ENCODE peak calls at places on chromosomes 6 and 20, in nine cellular contexts. Y, U, Z, I, T, K, G, O and S are unnamed samples.

GRCh38 chr6:163230901-163231300 is 183.6 kb upstream of the QKI start:
- DNase-seq in Y (no peak), U (no peak), Z (no peak), I (no peak), T (no peak), K (no peak), G (no peak), O (no peak), S (no peak)

GRCh38 chr6:140744648-140745320 is 1370.3 kb upstream of the CITED2 start:
- DNase-seq in Y (no peak), U (no peak), Z (no peak), I (no peak), T (no peak), K (no peak), G (peak), O (no peak), S (peak)

GRCh38 chr6:9126845-9127560 is 691.7 kb upstream of the SLC35B3 start:
- DNase-seq in Y (no peak), U (no peak), Z (no peak), I (peak), T (no peak), K (no peak), G (peak), O (no peak), S (no peak)

GRCh38 chr6:105985098-105985815 is 100.9 kb upstream of the PRDM1 start:
- DNase-seq in Y (no peak), U (no peak), Z (peak), I (no peak), T (no peak), K (no peak), G (peak), O (no peak), S (peak)

GRCh38 chr6:114874384-114874783 is 531.6 kb upstream of the HS3ST5 start:
- DNase-seq in Y (no peak), U (no peak), Z (no peak), I (no peak), T (no peak), K (no peak), G (no peak), O (no peak), S (no peak)

GRCh38 chr20:63225082-63225454 is 9.1 kb upstream of the YTHDF1 start:
- DNase-seq in Y (no peak), U (no peak), Z (no peak), I (no peak), T (no peak), K (no peak), G (no peak), O (no peak), S (no peak)

GRCh38 chr6:73722318-73723060 is 26.5 kb downstream of the CD109 start:
- DNase-seq in Y (no peak), U (no peak), Z (no peak), I (peak), T (peak), K (no peak), G (no peak), O (no peak), S (no peak)

GRCh38 chr6:38054526-38054925 is 235.0 kb downstream of the ZFAND3 start:
- DNase-seq in Y (no peak), U (no peak), Z (no peak), I (no peak), T (no peak), K (peak), G (no peak), O (no peak), S (no peak)

GRCh38 chr6:43846556-43846955 is 76.5 kb downstream of the VEGFA start:
- DNase-seq in Y (no peak), U (no peak), Z (no peak), I (no peak), T (no peak), K (no peak), G (no peak), O (no peak), S (no peak)

GRCh38 chr6:15754706-15755079 is 91.9 kb upstream of the DTNBP1 start:
- DNase-seq in Y (no peak), U (no peak), Z (no peak), I (no peak), T (no peak), K (no peak), G (no peak), O (no peak), S (no peak)

GRCh38 chr6:15754035-15754705 is 91.3 kb upstream of the DTNBP1 start:
- DNase-seq in Y (no peak), U (no peak), Z (no peak), I (peak), T (no peak), K (no peak), G (no peak), O (no peak), S (no peak)

GRCh38 chr6:15755555-15755954 is 92.7 kb upstream of the DTNBP1 start:
- DNase-seq in Y (no peak), U (no peak), Z (no peak), I (no peak), T (no peak), K (no peak), G (no peak), O (no peak), S (no peak)

GRCh38 chr6:15751721-15752350 is 89.0 kb upstream of the DTNBP1 start:
- DNase-seq in Y (no peak), U (no peak), Z (no peak), I (no peak), T (no peak), K (no peak), G (no peak), O (no peak), S (no peak)

DNA sequence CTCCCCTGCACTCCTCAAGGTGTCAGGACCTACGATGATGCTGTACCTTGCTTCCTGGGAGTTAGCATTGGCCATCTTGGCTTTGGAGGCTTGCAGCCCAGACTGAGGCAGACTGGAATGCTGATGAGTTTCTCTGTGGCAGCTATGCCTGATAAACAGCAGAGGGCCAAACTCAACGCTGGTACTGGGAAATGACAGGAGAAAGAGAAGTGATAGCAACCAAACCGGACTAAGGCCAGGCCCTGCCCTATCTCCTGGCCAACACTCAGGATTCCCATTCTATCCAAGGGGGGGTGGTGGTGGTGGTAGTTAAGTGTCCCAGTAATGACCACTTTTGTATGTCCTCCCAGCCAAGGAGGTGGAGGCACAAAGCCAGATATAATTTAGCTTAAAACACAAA is 90.0 kb upstream of the DTNBP1 start:
- DNase-seq in Y (no peak), U (no peak), Z (no peak), I (no peak), T (no peak), K (peak), G (no peak), O (no peak), S (peak)
- TF ChIP-seq CTCF in Y (no peak), U (no peak), Z (no peak), I (peak), T (no peak), K (peak), G (no peak), O (no peak), S (no peak)

GRCh38 chr6:31572041-31572911 is at the start of gene LTA:
- DNase-seq in Y (peak), U (no peak), Z (no peak), I (no peak), T (no peak), K (no peak), G (no peak), O (no peak), S (no peak)

GRCh38 chr6:31573239-31574105 is 1.4 kb downstream of the LTA start:
- DNase-seq in Y (no peak), U (no peak), Z (no peak), I (no peak), T (no peak), K (no peak), G (no peak), O (no peak), S (no peak)

GRCh38 chr6:31575952-31576684 is 753 bp downstream of the TNF start:
- DNase-seq in Y (no peak), U (no peak), Z (no peak), I (no peak), T (peak), K (no peak), G (no peak), O (no peak), S (no peak)

GRCh38 chr6:31575335-31575901 is at the start of gene TNF:
- DNase-seq in Y (peak), U (no peak), Z (peak), I (no peak), T (peak), K (no peak), G (no peak), O (no peak), S (no peak)

GRCh38 chr6:31574106-31575061 is 981 bp upstream of the TNF start:
- DNase-seq in Y (no peak), U (no peak), Z (no peak), I (no peak), T (peak), K (no peak), G (no peak), O (no peak), S (no peak)
- TF ChIP-seq CTCF in Y (no peak), U (no peak), Z (no peak), I (no peak), T (peak), K (peak), G (no peak), O (no peak), S (no peak)

DNA sequence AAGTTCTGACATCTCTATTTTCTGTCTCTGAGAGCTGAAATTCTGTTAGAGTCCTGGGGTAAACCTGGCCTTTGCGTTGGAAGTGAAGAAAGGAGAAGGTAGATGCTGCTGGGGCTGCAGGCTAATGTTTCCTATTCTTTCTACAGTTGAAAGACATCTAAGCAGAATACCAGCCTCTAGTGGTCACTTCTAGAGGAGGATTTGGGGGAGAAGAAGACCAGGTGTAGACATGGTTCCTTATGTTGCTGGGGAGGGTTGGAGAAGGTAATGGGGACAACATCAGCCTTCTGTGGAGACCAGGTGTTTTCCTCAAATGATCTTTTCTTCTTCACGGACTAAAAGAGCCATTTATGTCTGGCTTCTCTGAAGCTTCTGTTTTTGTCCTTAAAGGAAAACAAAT is 62.6 kb downstream of the BTBD3 start:
- DNase-seq in Y (no peak), U (no peak), Z (no peak), I (no peak), T (no peak), K (no peak), G (no peak), O (no peak), S (no peak)
- TF ChIP-seq CTCF in Y (no peak), U (no peak), Z (no peak), I (no peak), T (no peak), K (no peak), G (no peak), O (peak), S (no peak)

GRCh38 chr20:56389807-56390206 is 2.2 kb downstream of the AURKA start:
- DNase-seq in Y (no peak), U (no peak), Z (no peak), I (no peak), T (no peak), K (no peak), G (no peak), O (no peak), S (no peak)
- TF ChIP-seq CTCF in Y (no peak), U (no peak), Z (no peak), I (no peak), T (no peak), K (no peak), G (no peak), O (no peak), S (no peak)

GRCh38 chr6:132259070-132259469 is 142.2 kb downstream of the MOXD1 start:
- DNase-seq in Y (no peak), U (no peak), Z (no peak), I (peak), T (no peak), K (peak), G (no peak), O (no peak), S (peak)
- TF ChIP-seq CTCF in Y (no peak), U (peak), Z (no peak), I (peak), T (no peak), K (peak), G (peak), O (peak), S (peak)

GRCh38 chr6:33001685-33002084 is 7.7 kb downstream of the HLA-DOA start:
- DNase-seq in Y (no peak), U (no peak), Z (no peak), I (no peak), T (no peak), K (no peak), G (no peak), O (no peak), S (no peak)

GRCh38 chr6:32995448-32995847 is 13.9 kb downstream of the HLA-DOA start:
- DNase-seq in Y (no peak), U (no peak), Z (no peak), I (no peak), T (no peak), K (no peak), G (no peak), O (no peak), S (no peak)

GRCh38 chr6:33004940-33005339 is 4.5 kb downstream of the HLA-DOA start:
- DNase-seq in Y (no peak), U (no peak), Z (no peak), I (no peak), T (no peak), K (no peak), G (no peak), O (no peak), S (no peak)

DNA sequence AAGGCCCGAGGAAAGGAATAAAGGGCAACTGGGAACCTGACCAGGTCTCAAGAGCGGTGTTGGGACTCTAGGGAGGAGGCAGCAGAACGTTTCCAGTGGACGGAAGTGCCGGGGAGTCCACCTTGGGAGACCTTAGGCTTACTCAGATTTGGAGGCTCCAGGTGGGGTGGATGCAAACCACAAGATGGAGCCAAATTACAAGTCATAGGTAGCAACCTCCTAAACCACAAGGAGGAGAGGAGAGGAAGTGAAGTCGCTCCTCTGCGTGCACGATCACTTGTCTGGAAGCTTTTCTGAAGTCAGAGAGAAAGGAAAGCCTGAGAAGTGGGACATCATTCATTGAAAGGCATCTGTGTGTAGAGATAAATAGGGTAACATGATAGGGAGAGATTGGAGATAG is 9.3 kb downstream of the HLA-DOA start:
- DNase-seq in Y (no peak), U (peak), Z (no peak), I (no peak), T (peak), K (peak), G (no peak), O (no peak), S (peak)
- TF ChIP-seq CTCF in Y (no peak), U (no peak), Z (no peak), I (no peak), T (peak), K (peak), G (peak), O (peak), S (peak)

GRCh38 chr6:25462235-25462897 is 183.2 kb downstream of the CARMIL1 start:
- DNase-seq in Y (no peak), U (no peak), Z (no peak), I (no peak), T (no peak), K (no peak), G (no peak), O (no peak), S (no peak)
- TF ChIP-seq CTCF in Y (no peak), U (no peak), Z (no peak), I (no peak), T (no peak), K (no peak), G (no peak), O (no peak), S (no peak)

GRCh38 chr6:11675610-11676009 is 103.0 kb downstream of the ADTRP start:
- DNase-seq in Y (no peak), U (no peak), Z (no peak), I (no peak), T (no peak), K (no peak), G (no peak), O (no peak), S (no peak)
- TF ChIP-seq CTCF in Y (no peak), U (no peak), Z (no peak), I (peak), T (no peak), K (no peak), G (peak), O (no peak), S (no peak)

DNA sequence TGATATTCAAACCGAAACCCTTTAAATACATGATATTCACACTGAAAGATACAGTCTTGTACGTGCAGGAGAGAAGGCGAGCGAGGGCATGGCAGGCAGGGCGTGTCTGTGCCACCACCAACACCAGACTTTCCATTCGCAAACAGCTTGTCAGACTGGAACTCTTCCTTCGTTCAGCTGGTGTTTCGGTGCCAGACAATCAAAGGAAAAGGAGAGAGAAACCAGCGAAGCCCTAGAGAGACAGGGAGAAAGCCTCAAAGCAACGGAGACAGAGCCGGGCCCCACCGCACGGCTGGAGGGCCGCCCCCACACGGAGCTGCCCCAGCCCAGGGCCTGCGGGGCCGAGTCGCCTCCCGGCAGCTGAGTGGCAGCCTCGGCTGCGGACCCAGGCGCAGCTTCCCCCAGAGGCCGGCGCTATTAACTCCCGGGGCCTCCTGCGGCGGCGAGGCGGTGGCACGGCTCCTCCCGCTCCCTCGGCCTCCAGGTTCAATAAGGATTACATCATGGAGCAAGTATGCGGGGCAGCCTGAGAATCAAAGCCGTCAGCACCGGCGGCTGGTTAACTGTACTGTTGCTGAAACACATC is 32.1 kb upstream of the NR2E1 start:
- DNase-seq in Y (no peak), U (peak), Z (peak), I (no peak), T (no peak), K (peak), G (peak), O (peak), S (peak)
- TF ChIP-seq CTCF in Y (no peak), U (no peak), Z (no peak), I (no peak), T (no peak), K (peak), G (peak), O (no peak), S (no peak)

GRCh38 chr20:55415567-55416142 is 589.7 kb downstream of the CBLN4 start:
- DNase-seq in Y (no peak), U (no peak), Z (no peak), I (no peak), T (no peak), K (peak), G (no peak), O (no peak), S (no peak)
- TF ChIP-seq CTCF in Y (no peak), U (no peak), Z (peak), I (no peak), T (no peak), K (peak), G (peak), O (peak), S (no peak)